ENCODE peak calls at places on chromosome X, in nine cellular contexts. J, S, N, M, D, Q, A, Y and T are unnamed samples.

GRCh38 chrX:107563851-107564250 is 64.5 kb upstream of the PRPS1 start:
- DNase-seq in Q (no peak), S (no peak), A (no peak), J (no peak), Y (peak), M (no peak), D (no peak), N (no peak), T (no peak)

GRCh38 chrX:18789916-18790315 is 82.5 kb downstream of the PPEF1 start:
- DNase-seq in Q (no peak), N (no peak), M (no peak), Y (no peak), S (no peak), J (no peak), D (no peak), A (no peak), T (no peak)

GRCh38 chrX:137166591-137166990 is 132.8 kb upstream of the GPR101 start:
- DNase-seq in N (peak), Q (no peak), Y (peak), J (no peak), S (peak), A (no peak), M (no peak), D (no peak), T (peak)

GRCh38 chrX:136652822-136653723 is 5.1 kb downstream of the CD40LG start:
- DNase-seq in N (no peak), A (no peak), S (no peak), J (no peak), Q (no peak), M (no peak), D (no peak), Y (no peak), T (no peak)

GRCh38 chrX:19225906-19226305 is 103.6 kb upstream of the ADGRG2 start:
- DNase-seq in Q (peak), M (peak), N (peak), S (no peak), Y (peak), A (peak), J (no peak), D (no peak), T (no peak)

GRCh38 chrX:39818071-39818470 is 279.7 kb downstream of the BCOR start:
- DNase-seq in Y (no peak), A (no peak), D (no peak), J (no peak), S (no peak), Q (no peak), M (no peak), N (no peak), T (no peak)

GRCh38 chrX:63656871-63657580 is 128.0 kb downstream of the ARHGEF9 start:
- DNase-seq in N (no peak), J (no peak), Y (no peak), Q (no peak), M (peak), S (no peak), D (no peak), A (no peak), T (no peak)

GRCh38 chrX:65601530-65602281 is 65.7 kb upstream of the MSN start:
- DNase-seq in D (no peak), N (peak), Q (peak), S (peak), A (peak), J (no peak), Y (no peak), M (peak), T (peak)

GRCh38 chrX:118964252-118964651 is 10.2 kb upstream of the LONRF3 start:
- DNase-seq in S (no peak), N (no peak), Y (no peak), J (no peak), M (no peak), Q (no peak), D (no peak), A (no peak), T (no peak)

GRCh38 chrX:130173190-130173895 is 1.6 kb downstream of the RAB33A start:
- DNase-seq in Q (no peak), Y (no peak), S (no peak), M (peak), J (no peak), A (peak), D (no peak), N (peak), T (no peak)

GRCh38 chrX:72662020-72662747 is 51.9 kb downstream of the PHKA1 start:
- DNase-seq in S (no peak), Y (no peak), J (no peak), A (no peak), D (no peak), Q (no peak), N (no peak), M (no peak), T (no peak)

GRCh38 chrX:111100191-111100590 is 4.2 kb downstream of the PAK3 start:
- DNase-seq in Y (peak), J (no peak), D (peak), A (peak), M (peak), Q (peak), S (peak), N (no peak), T (peak)

GRCh38 chrX:38126179-38126578 is 94.5 kb downstream of the SRPX start:
- DNase-seq in S (no peak), A (no peak), M (no peak), D (no peak), Y (no peak), N (no peak), Q (no peak), J (no peak), T (no peak)

GRCh38 chrX:56564921-56565861 is 1.8 kb downstream of the UBQLN2 start:
- DNase-seq in J (no peak), Y (no peak), N (peak), D (no peak), A (no peak), S (no peak), M (peak), Q (peak), T (no peak)

GRCh38 chrX:115913575-115913974 is 257.0 kb upstream of the AGTR2 start:
- DNase-seq in M (no peak), N (no peak), S (no peak), Y (no peak), Q (no peak), D (no peak), A (no peak), J (no peak), T (no peak)

GRCh38 chrX:17580529-17581155 is 156.7 kb upstream of the SCML1 start:
- DNase-seq in N (peak), J (no peak), A (no peak), Q (no peak), Y (no peak), D (no peak), S (no peak), M (peak), T (no peak)

GRCh38 chrX:129654652-129655546 is at the start of gene APLN:
- DNase-seq in D (no peak), Y (peak), J (peak), A (peak), S (peak), N (peak), Q (no peak), M (peak), T (peak)

GRCh38 chrX:3393581-3394111 is 47.2 kb upstream of the MXRA5 start:
- DNase-seq in S (no peak), A (no peak), Y (no peak), J (no peak), N (no peak), M (peak), D (no peak), Q (no peak), T (no peak)

GRCh38 chrX:39750798-39751197 is 347.0 kb downstream of the BCOR start:
- DNase-seq in D (no peak), N (no peak), M (no peak), Y (no peak), J (no peak), A (peak), S (no peak), Q (no peak), T (no peak)

GRCh38 chrX:17750436-17750835 is 13.1 kb downstream of the SCML1 start:
- DNase-seq in Q (no peak), D (no peak), M (no peak), Y (no peak), J (no peak), A (no peak), S (no peak), N (no peak), T (no peak)

GRCh38 chrX:74781507-74782034 is 143.7 kb downstream of the NEXMIF start:
- DNase-seq in J (no peak), M (no peak), Y (no peak), D (no peak), S (no peak), N (no peak), Q (no peak), A (no peak), T (no peak)
- TF ChIP-seq CTCF in J (no peak), M (no peak), Y (no peak), D (no peak), S (no peak), N (no peak), Q (no peak), A (no peak), T (no peak)

DNA sequence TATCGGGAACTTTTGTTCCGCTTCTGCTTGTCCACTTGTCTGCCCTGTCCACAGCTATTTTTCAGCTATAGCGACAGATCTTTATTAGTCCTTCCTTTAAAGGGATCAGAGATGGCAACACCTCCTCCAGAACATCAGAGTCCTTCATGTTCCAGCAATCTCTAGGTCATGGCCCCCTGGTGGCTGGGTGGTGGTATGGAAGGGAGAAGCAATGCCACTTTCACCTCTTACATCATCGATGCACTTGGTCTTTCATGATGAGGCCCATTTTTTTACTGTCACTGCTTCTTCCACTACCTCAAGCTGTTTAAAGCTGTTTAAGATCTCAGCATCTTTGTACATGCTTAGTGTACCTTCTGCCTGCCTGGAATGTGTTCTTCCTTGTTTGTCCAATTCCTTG is 106.7 kb downstream of the ARHGAP6 start:
- DNase-seq in Y (peak), M (no peak), N (no peak), S (peak), Q (peak), J (no peak), D (peak), A (peak), T (peak)
- TF ChIP-seq CTCF in Y (no peak), M (peak), N (no peak), S (peak), Q (no peak), J (no peak), D (peak), A (peak), T (peak)

GRCh38 chrX:95055991-95056390 is 1382.0 kb downstream of the FAM133A start:
- DNase-seq in J (no peak), Q (no peak), N (no peak), D (no peak), Y (no peak), M (peak), S (no peak), A (no peak), T (no peak)

GRCh38 chrX:95059909-95060308 is 1385.9 kb downstream of the FAM133A start:
- DNase-seq in A (no peak), M (peak), S (no peak), D (no peak), Y (no peak), N (no peak), Q (no peak), J (no peak), T (no peak)

GRCh38 chrX:95057341-95057740 is 1383.3 kb downstream of the FAM133A start:
- DNase-seq in N (no peak), S (no peak), A (no peak), D (no peak), Y (no peak), M (peak), J (no peak), Q (no peak), T (no peak)

GRCh38 chrX:95058815-95059214 is 1384.8 kb downstream of the FAM133A start:
- DNase-seq in Q (peak), M (peak), Y (no peak), J (no peak), A (no peak), D (no peak), N (no peak), S (no peak), T (no peak)

GRCh38 chrX:95056901-95057300 is 1382.9 kb downstream of the FAM133A start:
- DNase-seq in Y (no peak), A (no peak), S (no peak), D (no peak), M (peak), N (no peak), J (no peak), Q (peak), T (no peak)
- TF ChIP-seq CTCF in Y (no peak), A (no peak), S (no peak), D (no peak), M (no peak), N (no peak), J (no peak), Q (no peak), T (no peak)

DNA sequence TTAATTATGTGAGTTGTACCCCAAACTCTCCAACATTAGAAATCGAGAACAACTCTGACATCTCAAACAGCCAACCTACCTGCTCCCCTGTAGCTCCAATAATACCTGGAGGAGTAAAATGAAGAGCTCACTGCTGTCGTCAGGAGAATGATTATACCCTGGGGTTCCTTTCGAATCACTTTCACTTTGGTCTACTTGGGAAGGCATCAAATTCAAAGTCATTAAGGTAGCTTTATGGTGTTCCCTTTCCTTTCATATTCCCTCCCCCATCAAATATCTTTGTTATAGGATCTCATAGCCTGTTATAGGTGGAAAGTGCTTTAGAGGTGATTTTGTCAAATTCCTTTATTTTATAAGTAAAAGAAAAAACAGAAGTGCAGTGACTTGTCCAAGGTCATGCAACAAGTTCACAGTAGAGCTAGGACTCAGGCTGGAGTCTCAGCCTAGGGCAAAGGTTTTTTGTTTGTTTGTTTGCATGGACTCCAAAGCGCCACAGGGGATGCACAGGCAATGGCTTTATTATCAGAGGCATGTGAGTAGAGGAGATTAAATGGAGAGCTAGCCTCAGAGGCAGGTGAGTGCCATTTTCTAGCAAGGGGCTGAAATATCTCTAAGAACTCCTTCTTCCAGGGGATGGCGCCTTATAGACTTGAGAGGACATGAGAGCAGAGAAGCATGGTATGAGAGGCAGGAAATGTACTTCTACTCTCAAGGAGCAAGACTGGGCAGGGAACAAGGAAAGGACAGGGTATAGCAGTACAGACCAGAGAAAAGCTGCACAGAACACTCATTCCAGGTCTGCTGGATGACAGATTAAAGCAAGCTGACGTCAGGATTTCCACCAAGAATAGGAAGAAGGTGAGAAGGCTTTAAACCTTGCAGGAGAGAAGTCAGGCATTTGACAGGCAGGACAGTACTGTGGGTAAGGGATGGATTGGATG is 262.1 kb upstream of the GPC4 start:
- DNase-seq in S (no peak), M (no peak), D (no peak), Y (no peak), N (no peak), Q (no peak), J (no peak), A (no peak), T (no peak)
- TF ChIP-seq CTCF in S (no peak), M (no peak), D (no peak), Y (no peak), N (no peak), Q (no peak), J (no peak), A (no peak), T (no peak)

DNA sequence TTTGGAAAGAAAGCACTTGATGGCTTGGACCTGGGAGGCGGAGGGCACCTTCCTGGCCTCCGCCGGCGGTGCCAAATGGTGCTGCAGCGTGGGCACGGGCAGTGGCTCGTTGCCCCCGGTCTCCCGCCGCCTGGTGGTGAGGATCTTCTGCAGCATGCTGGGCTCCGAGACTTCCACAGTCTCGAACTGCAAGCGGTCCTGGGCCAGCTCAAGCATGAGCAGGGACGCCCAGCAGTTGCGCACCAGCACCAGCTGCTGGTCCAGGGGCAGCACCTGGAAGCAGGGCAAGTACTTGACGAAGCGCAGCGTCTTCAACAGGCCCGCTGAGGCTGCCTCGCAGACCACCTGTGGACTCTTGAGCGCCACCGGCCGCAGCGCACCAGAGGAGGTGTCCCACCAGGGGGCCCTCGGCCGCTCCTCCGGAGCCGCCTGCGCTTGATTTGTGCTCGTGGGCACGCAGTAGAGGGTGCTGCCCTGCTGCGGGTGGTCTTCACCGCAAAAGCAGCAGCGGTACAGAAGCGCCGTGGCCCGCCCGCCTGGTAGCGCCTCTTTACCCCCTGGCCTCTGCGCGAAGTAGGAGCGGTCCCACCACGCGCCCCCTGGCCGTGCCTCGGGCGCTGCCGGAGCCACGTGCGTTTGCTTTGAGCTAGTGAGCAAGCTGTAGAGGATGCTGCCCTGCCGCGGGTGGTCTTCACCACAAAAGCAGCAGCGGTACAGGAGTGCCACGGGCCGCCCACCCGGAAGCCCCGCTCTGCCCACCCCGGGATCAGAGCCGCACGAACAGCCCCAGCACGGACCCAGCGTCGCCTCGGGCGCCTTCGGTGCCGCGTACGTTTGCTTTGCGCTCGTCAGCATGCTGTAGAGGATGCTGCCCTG is 689 bp downstream of the NR0B1 start:
- DNase-seq in A (peak), J (no peak), Q (peak), M (no peak), D (no peak), S (no peak), N (peak), Y (peak), T (peak)
- TF ChIP-seq CTCF in A (no peak), J (no peak), Q (peak), M (peak), D (no peak), S (no peak), N (no peak), Y (peak), T (peak)

GRCh38 chrX:73849054-73849453 is 286.1 kb downstream of the CHIC1 start:
- DNase-seq in S (no peak), D (no peak), A (no peak), Q (no peak), N (no peak), J (no peak), Y (no peak), M (no peak), T (no peak)

GRCh38 chrX:73847991-73848390 is 285.0 kb downstream of the CHIC1 start:
- DNase-seq in J (no peak), N (no peak), S (no peak), D (no peak), Q (no peak), Y (no peak), A (no peak), M (no peak), T (no peak)

GRCh38 chrX:73852022-73852421 is 289.0 kb downstream of the CHIC1 start:
- DNase-seq in Y (no peak), M (no peak), J (no peak), A (no peak), N (no peak), S (no peak), D (no peak), Q (no peak), T (no peak)

GRCh38 chrX:73851014-73852009 is 288.3 kb downstream of the CHIC1 start:
- DNase-seq in Y (no peak), N (peak), A (peak), Q (no peak), S (no peak), J (peak), D (no peak), M (peak), T (no peak)

GRCh38 chrX:73850124-73851013 is 287.4 kb downstream of the CHIC1 start:
- DNase-seq in D (peak), M (peak), Q (peak), J (no peak), A (peak), Y (peak), N (peak), S (peak), T (peak)
- TF ChIP-seq CTCF in D (peak), M (peak), Q (peak), J (no peak), A (no peak), Y (no peak), N (no peak), S (no peak), T (no peak)

GRCh38 chrX:16469870-16470269 is 180.1 kb upstream of the S100G start:
- DNase-seq in A (peak), J (no peak), N (no peak), D (no peak), S (no peak), Y (peak), M (no peak), Q (peak), T (no peak)
- TF ChIP-seq CTCF in A (no peak), J (no peak), N (no peak), D (peak), S (no peak), Y (no peak), M (no peak), Q (no peak), T (no peak)

DNA sequence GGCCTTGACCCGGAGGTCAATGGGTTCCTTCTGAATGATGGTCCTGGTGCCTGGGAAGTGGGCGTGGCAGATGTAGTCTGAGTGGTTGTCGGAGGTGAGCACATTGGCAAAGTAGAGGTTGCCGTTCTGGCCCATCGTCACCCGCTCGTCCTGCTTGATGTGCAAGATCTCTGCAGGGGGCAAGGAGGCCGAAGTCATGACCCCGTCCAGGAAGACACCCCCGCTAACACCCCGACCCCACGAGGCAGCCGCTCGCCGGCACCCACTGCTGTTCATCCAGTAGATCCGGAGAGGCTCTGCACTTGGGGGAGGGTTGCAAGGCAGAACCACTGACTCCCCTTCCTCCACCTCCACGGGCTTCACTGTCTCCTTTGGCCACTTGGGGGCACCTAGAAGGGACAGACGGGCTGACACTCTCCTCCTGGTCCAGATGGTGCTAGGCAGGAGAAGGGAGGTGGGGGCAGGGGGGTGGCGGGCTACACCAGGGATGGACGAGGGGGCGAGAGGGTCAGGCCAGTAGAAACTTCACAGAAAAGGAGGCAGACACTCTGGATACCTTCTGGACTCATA is 15.1 kb downstream of the L1CAM start:
- DNase-seq in M (no peak), N (no peak), Q (no peak), D (no peak), A (no peak), J (no peak), Y (no peak), S (no peak), T (no peak)
- TF ChIP-seq CTCF in M (no peak), N (no peak), Q (no peak), D (no peak), A (no peak), J (no peak), Y (no peak), S (no peak), T (no peak)